ENCODE peak calls at places on chromosomes 3 and 15, in five cellular contexts. K is mesothelial cell of epicardium; I is progenitor cell of endocrine pancreas; Q is activated CD8-positive, alpha-beta T cell treated with anti-CD3 and anti-CD28 coated beads for 36 hours; N is AG09309. C is an unnamed sample.

GRCh38 chr3:95289295-95289694 is 1226.4 kb downstream of the NSUN3 start:
- DNase-seq in K (no peak), I (no peak), N (no peak), Q (no peak), C (no peak)

GRCh38 chr3:131526801-131527347 is 24.1 kb upstream of the MRPL3 start:
- DNase-seq in I (peak), Q (peak), K (peak), N (no peak), C (peak)

GRCh38 chr3:185049710-185050109 is 103.2 kb downstream of the C3orf70 start:
- DNase-seq in Q (no peak), I (no peak), K (no peak), N (no peak), C (no peak)

GRCh38 chr15:37095197-37095992 is 5.0 kb downstream of the MEIS2 start:
- DNase-seq in K (peak), N (no peak), Q (no peak), I (no peak), C (no peak)

GRCh38 chr15:63387741-63388468 is 6.3 kb upstream of the CA12 start:
- DNase-seq in I (no peak), N (no peak), Q (no peak), K (no peak), C (no peak)

GRCh38 chr15:43151688-43152087 is 18.3 kb downstream of the TMEM62 start:
- DNase-seq in Q (no peak), K (no peak), I (no peak), N (no peak), C (no peak)

GRCh38 chr3:148147896-148148295 is 549.8 kb upstream of the AGTR1 start:
- DNase-seq in K (no peak), I (no peak), Q (no peak), N (no peak), C (no peak)

GRCh38 chr3:46593979-46594378 is 18.3 kb upstream of the FAM240A start:
- DNase-seq in K (no peak), N (no peak), Q (no peak), I (no peak), C (no peak)

GRCh38 chr15:48298914-48299313 is 32.3 kb upstream of the DUT start:
- DNase-seq in I (no peak), Q (no peak), K (no peak), N (no peak), C (no peak)

GRCh38 chr15:48292458-48292857 is 38.8 kb upstream of the DUT start:
- DNase-seq in Q (peak), I (no peak), K (no peak), N (no peak), C (peak)

GRCh38 chr15:48300038-48300437 is 31.2 kb upstream of the DUT start:
- DNase-seq in Q (no peak), K (no peak), I (no peak), N (no peak), C (no peak)

DNA sequence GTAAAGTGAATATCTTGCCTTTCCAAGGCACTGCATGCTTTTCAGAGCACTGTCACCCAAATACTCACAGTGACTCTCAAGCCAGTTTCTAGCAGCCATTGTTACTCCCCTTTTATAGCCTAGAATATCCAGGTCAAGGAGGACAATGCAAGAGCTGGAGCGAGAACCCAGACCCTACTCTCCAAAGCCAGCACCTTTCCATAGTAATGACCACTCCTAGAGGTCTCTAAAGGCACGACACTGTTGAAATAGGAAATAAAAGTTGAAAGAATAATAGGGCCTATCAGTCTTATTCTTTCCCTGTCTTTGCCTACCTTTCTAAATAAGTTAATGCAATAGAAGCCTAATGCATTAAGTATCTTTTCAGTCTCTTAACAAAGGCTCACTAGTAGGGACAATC is 33.6 kb upstream of the DUT start:
- DNase-seq in Q (no peak), N (no peak), K (no peak), I (no peak), C (no peak)
- TF ChIP-seq CTCF in Q (no peak), N (no peak), K (no peak), I (no peak), C (no peak)

GRCh38 chr3:5231067-5231466 is 43.6 kb downstream of the EDEM1 start:
- DNase-seq in Q (no peak), I (no peak), N (no peak), K (no peak), C (no peak)

GRCh38 chr3:5229414-5229813 is 41.9 kb downstream of the EDEM1 start:
- DNase-seq in I (no peak), K (no peak), Q (no peak), N (no peak), C (peak)

GRCh38 chr3:5227812-5228211 is 40.3 kb downstream of the EDEM1 start:
- DNase-seq in I (no peak), Q (no peak), K (no peak), N (no peak), C (no peak)

GRCh38 chr3:5222283-5223005 is 34.9 kb downstream of the EDEM1 start:
- DNase-seq in N (no peak), K (no peak), Q (no peak), I (no peak), C (no peak)

GRCh38 chr3:5226783-5227182 is 39.3 kb downstream of the EDEM1 start:
- DNase-seq in N (no peak), I (no peak), K (no peak), Q (no peak), C (peak)
- TF ChIP-seq CTCF in N (peak), I (peak), K (peak), Q (peak), C (peak)

GRCh38 chr15:49889525-49889924 is 229.5 kb downstream of the ATP8B4 start:
- DNase-seq in I (no peak), K (no peak), N (no peak), Q (no peak), C (no peak)
- TF ChIP-seq CTCF in I (no peak), K (no peak), N (no peak), Q (no peak), C (no peak)

GRCh38 chr3:41653575-41654239 is 308.2 kb downstream of the ULK4 start:
- DNase-seq in Q (no peak), I (no peak), K (no peak), N (no peak), C (no peak)
- TF ChIP-seq CTCF in Q (no peak), I (no peak), K (no peak), N (no peak), C (no peak)

DNA sequence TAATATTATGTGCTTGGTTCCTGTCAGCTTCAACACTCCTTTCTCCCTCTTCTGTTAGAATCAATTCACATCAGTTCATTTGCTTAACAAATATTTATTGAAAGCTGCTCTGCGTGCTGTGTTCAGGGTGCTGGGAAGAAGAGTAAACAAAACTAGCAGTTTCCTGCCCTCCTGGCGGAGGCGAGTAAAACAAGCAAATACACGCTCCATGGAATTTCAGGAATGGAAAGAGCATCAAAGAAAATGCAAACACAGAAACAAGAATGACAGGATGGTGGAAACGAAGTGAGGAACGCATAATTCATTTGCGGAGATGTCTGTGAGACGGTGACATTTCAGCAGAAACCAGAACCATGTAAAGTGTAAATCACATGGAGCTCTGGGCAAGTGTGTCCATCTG is 49.4 kb upstream of the SPTSSB start:
- DNase-seq in Q (no peak), I (no peak), N (no peak), K (no peak), C (peak)
- TF ChIP-seq CTCF in Q (no peak), I (peak), N (no peak), K (no peak), C (peak)